ENCODE peak calls at places on chromosomes 5 and 9, in ten cellular contexts. I, J, S, N, Y, D, W, C, F and L are unnamed samples.

GRCh38 chr5:149035282-149035882 is 27.5 kb downstream of the SH3TC2 start:
- DNase-seq in I (peak), J (peak), S (peak), N (peak), Y (peak), D (peak), W (peak), C (peak), F (peak), L (peak)

GRCh38 chr5:1208743-1209551 is 7.6 kb downstream of the SLC6A19 start:
- DNase-seq in I (no peak), J (no peak), S (no peak), N (peak), Y (peak), D (peak), W (peak), C (no peak), F (peak), L (peak)

GRCh38 chr9:119736478-119737454 is 367.5 kb upstream of the BRINP1 start:
- DNase-seq in I (no peak), J (no peak), S (peak), N (no peak), Y (peak), D (no peak), W (no peak), C (no peak), F (no peak), L (no peak)

GRCh38 chr5:132714456-132715307 is 22.7 kb downstream of the KIF3A start:
- DNase-seq in I (no peak), J (no peak), S (peak), N (peak), Y (no peak), D (no peak), W (no peak), C (no peak), F (no peak), L (no peak)

GRCh38 chr9:37676411-37676830 is 25.7 kb downstream of the FRMPD1 start:
- DNase-seq in I (no peak), J (no peak), S (no peak), N (peak), Y (no peak), D (no peak), W (no peak), C (no peak), F (no peak), L (no peak)

GRCh38 chr5:55557123-55557522 is 22.4 kb upstream of the PLPP1 start:
- DNase-seq in I (no peak), J (no peak), S (no peak), N (no peak), Y (no peak), D (no peak), W (no peak), C (no peak), F (no peak), L (no peak)

GRCh38 chr9:20640331-20641187 is 18.3 kb upstream of the MLLT3 start:
- DNase-seq in I (peak), J (no peak), S (peak), N (peak), Y (no peak), D (peak), W (peak), C (peak), F (no peak), L (no peak)

GRCh38 chr9:72193478-72193881 is 44.2 kb downstream of the GDA start:
- DNase-seq in I (no peak), J (no peak), S (peak), N (no peak), Y (no peak), D (no peak), W (no peak), C (no peak), F (no peak), L (no peak)

GRCh38 chr5:154179846-154180710 is 10.5 kb upstream of the GALNT10 start:
- DNase-seq in I (no peak), J (no peak), S (peak), N (peak), Y (peak), D (peak), W (peak), C (peak), F (peak), L (peak)

GRCh38 chr9:98906273-98907040 is 37.2 kb upstream of the COL15A1 start:
- DNase-seq in I (peak), J (no peak), S (no peak), N (peak), Y (no peak), D (no peak), W (peak), C (peak), F (no peak), L (no peak)

GRCh38 chr9:127970401-127971313 is 10.1 kb downstream of the EEIG1 start:
- DNase-seq in I (no peak), J (no peak), S (peak), N (no peak), Y (no peak), D (no peak), W (no peak), C (no peak), F (no peak), L (no peak)

GRCh38 chr5:5419291-5420210 is 2.9 kb upstream of the ICE1 start:
- DNase-seq in I (no peak), J (no peak), S (peak), N (peak), Y (peak), D (peak), W (peak), C (peak), F (peak), L (no peak)

GRCh38 chr5:131230406-131230805 is 33.4 kb upstream of the CDC42SE2 start:
- DNase-seq in I (no peak), J (no peak), S (no peak), N (no peak), Y (no peak), D (no peak), W (no peak), C (no peak), F (no peak), L (no peak)

GRCh38 chr5:67063791-67064190 is 132.8 kb downstream of the CD180 start:
- DNase-seq in I (no peak), J (no peak), S (no peak), N (peak), Y (no peak), D (no peak), W (no peak), C (peak), F (no peak), L (no peak)

GRCh38 chr5:166710275-166710674 is 1581.2 kb upstream of the WWC1 start:
- DNase-seq in I (no peak), J (no peak), S (no peak), N (no peak), Y (no peak), D (no peak), W (peak), C (no peak), F (no peak), L (no peak)

GRCh38 chr5:91632871-91633270 is 249.8 kb upstream of the ARRDC3 start:
- DNase-seq in I (no peak), J (no peak), S (no peak), N (no peak), Y (no peak), D (no peak), W (no peak), C (no peak), F (no peak), L (no peak)

GRCh38 chr5:117794847-117795246 is 1193.5 kb downstream of the DTWD2 start:
- DNase-seq in I (no peak), J (no peak), S (no peak), N (peak), Y (no peak), D (no peak), W (no peak), C (no peak), F (no peak), L (no peak)

GRCh38 chr9:93592389-93593021 is 16.1 kb downstream of the PHF2 start:
- DNase-seq in I (no peak), J (no peak), S (peak), N (peak), Y (no peak), D (no peak), W (no peak), C (no peak), F (no peak), L (no peak)

GRCh38 chr9:99820330-99821186 is 1.1 kb upstream of the NR4A3 start:
- DNase-seq in I (peak), J (no peak), S (peak), N (peak), Y (peak), D (peak), W (peak), C (peak), F (peak), L (no peak)

GRCh38 chr9:36985769-36986547 is 48.1 kb downstream of the PAX5 start:
- DNase-seq in I (no peak), J (peak), S (no peak), N (no peak), Y (peak), D (no peak), W (no peak), C (no peak), F (no peak), L (peak)

GRCh38 chr5:66810747-66811355 is 214.7 kb downstream of the MAST4 start:
- DNase-seq in I (no peak), J (no peak), S (no peak), N (no peak), Y (no peak), D (no peak), W (no peak), C (no peak), F (no peak), L (no peak)

GRCh38 chr9:125428515-125429467 is 167.2 kb downstream of the GAPVD1 start:
- DNase-seq in I (no peak), J (no peak), S (no peak), N (peak), Y (no peak), D (no peak), W (no peak), C (no peak), F (no peak), L (no peak)

GRCh38 chr9:71703172-71703872 is 65.0 kb downstream of the CEMIP2 start:
- DNase-seq in I (no peak), J (no peak), S (no peak), N (peak), Y (no peak), D (no peak), W (no peak), C (no peak), F (no peak), L (no peak)

GRCh38 chr9:26786571-26786970 is 106.0 kb downstream of the CAAP1 start:
- DNase-seq in I (no peak), J (no peak), S (no peak), N (no peak), Y (no peak), D (no peak), W (no peak), C (no peak), F (no peak), L (no peak)

GRCh38 chr5:19734706-19735240 is 253.2 kb downstream of the CDH18 start:
- DNase-seq in I (no peak), J (no peak), S (no peak), N (no peak), Y (no peak), D (no peak), W (peak), C (no peak), F (no peak), L (no peak)

GRCh38 chr9:69502671-69503301 is 169.4 kb downstream of the APBA1 start:
- DNase-seq in I (no peak), J (no peak), S (no peak), N (peak), Y (no peak), D (no peak), W (no peak), C (peak), F (no peak), L (no peak)

DNA sequence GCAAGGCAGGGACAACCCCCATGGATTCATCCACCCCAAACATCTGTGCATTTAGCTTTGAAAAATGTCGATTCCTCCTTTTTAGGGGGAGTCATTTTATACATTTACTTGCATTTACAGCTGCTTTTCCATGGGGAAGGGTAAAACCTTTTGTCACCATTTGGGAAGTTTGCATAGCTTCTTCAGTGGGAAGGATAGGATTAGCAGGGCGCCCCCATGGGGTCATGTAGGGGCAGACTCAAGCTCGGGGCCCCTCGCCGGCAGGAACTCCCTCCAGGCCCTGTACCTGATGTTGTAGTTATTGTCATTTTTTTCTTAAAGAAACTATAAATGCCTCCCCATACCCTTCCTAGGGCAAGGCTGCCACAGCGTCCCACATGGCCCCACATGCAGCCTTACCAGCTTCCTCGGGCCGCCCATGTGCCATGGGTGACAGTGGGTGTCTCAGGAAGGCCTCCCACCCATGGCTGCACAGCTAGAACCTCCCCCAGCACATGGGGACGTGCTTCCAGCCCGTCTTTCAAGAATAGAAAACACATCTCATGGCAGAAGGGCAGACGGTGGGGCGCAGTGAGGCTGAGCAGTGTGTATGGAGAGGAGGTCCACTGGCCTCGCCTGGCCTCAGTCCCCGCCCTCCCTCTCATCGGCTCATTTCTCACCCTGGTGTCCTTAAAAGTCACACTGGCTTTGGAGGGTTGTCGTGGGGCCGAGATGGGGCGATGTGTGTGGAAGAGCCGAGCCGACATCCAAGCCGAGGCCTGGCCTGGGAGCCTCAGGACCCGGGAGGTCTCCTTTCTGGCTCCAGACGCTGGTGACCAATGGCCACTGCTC is 76.1 kb upstream of the OTULINL start:
- DNase-seq in I (no peak), J (no peak), S (no peak), N (no peak), Y (no peak), D (no peak), W (no peak), C (no peak), F (no peak), L (no peak)
- TF ChIP-seq CTCF in I (no peak), J (peak), S (peak), N (no peak), Y (no peak), D (peak), W (no peak), C (peak), F (no peak), L (no peak)

DNA sequence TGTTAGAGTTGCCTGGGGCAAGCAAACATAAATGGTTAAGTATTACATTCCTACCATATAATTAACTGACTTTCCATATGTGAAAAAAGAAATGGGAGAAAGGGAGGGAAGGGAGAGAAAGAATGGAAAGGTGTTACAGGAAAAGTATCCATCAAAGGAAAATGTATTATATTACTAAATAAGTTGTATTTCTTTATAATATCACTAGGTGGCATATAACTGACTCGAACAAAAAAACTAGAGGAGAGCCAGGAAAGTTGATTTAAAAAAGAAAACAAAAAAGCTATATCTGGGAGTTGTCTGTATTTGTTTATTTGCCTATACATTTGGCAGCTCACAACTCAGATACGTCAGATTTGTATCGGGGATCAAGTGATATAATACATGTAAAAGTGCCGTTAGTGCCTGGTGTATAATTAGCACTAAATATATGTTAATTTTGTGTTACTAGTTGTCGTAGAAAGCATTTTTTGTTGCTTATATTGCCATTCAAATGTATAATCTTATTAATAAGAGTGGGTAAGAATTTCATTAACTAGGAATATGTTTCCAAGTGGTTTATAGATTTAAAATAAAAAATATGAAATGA is 59.6 kb upstream of the ADAMTS19 start:
- DNase-seq in I (no peak), J (no peak), S (no peak), N (no peak), Y (no peak), D (no peak), W (no peak), C (no peak), F (peak), L (no peak)
- TF ChIP-seq CTCF in I (no peak), J (peak), S (peak), N (no peak), Y (no peak), D (peak), W (peak), C (no peak), F (peak), L (peak)

DNA sequence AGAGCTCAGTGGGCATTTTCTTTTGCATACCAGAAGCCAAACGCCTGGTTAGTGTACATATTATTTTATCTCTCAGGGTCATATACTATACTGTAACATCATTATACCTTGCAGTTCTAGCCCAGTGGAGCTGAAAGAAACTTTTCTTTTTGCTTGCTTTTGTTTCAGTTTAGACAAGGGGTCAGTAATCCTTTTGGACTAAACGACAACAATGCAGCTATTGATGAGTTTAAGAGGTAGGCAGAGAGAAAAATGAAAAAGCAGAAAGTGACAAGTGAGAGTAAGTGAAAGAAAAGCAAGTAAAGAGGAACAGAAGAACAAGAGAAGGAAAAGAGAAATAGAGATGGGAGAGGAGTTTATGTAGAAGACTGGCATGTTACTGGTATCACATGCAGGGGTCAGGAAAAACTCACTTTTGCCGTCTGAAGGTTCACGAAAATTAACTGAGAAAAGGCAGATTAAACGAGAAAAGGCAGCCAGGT is 47.4 kb upstream of the TENT2 start:
- DNase-seq in I (no peak), J (no peak), S (no peak), N (no peak), Y (no peak), D (no peak), W (no peak), C (no peak), F (no peak), L (no peak)
- TF ChIP-seq CTCF in I (no peak), J (no peak), S (no peak), N (no peak), Y (no peak), D (no peak), W (no peak), C (no peak), F (no peak), L (no peak)

DNA sequence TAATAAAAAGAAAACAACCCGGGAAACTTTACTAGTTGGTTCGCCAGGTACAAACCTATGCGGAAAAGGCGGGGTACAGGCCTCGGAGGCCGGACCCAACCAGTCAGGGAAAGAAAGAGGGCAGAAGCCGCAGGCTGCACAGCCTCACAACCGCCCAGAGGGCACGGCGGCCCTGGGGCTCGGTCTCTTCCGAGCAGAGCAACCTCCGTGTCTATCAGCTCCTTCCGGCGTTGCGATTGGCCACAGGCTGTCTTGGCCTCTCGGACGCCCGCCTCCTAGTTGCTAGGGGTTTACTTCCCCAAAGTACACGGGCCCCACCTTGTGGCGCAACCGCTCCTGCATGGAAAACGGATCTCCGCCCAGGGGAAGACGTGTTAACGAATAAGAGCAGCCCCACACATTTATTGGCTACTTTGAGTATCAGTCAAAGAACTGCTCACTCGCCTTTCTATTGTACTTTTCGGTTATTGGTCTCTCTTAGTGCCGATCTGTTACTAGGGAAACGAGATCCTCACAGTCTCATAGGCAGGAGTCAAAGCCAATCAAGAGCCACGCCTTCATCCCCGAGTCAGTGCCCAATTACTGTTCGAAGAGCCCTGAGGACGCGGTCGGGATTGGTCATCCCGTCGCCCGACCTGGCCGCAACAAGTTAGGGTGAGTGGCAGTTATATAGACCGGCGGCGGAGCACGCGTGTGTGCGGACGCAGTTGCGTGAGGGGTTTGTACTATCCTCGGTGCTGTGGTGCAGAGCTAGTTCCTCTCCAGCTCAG is at the start of gene G3BP1:
- DNase-seq in I (peak), J (peak), S (peak), N (peak), Y (peak), D (peak), W (peak), C (peak), F (peak), L (peak)
- TF ChIP-seq CTCF in I (peak), J (peak), S (no peak), N (peak), Y (peak), D (peak), W (peak), C (peak), F (no peak), L (peak)

GRCh38 chr9:17005085-17005484 is 129.8 kb upstream of the CNTLN start:
- DNase-seq in I (peak), J (no peak), S (no peak), N (peak), Y (peak), D (peak), W (peak), C (peak), F (no peak), L (no peak)
- TF ChIP-seq CTCF in I (no peak), J (no peak), S (no peak), N (peak), Y (no peak), D (no peak), W (peak), C (no peak), F (no peak), L (no peak)

GRCh38 chr5:61603211-61603908 is 271.3 kb downstream of the ZSWIM6 start:
- DNase-seq in I (no peak), J (no peak), S (no peak), N (peak), Y (no peak), D (no peak), W (no peak), C (no peak), F (peak), L (no peak)
- TF ChIP-seq CTCF in I (no peak), J (no peak), S (no peak), N (no peak), Y (no peak), D (no peak), W (no peak), C (peak), F (no peak), L (no peak)

DNA sequence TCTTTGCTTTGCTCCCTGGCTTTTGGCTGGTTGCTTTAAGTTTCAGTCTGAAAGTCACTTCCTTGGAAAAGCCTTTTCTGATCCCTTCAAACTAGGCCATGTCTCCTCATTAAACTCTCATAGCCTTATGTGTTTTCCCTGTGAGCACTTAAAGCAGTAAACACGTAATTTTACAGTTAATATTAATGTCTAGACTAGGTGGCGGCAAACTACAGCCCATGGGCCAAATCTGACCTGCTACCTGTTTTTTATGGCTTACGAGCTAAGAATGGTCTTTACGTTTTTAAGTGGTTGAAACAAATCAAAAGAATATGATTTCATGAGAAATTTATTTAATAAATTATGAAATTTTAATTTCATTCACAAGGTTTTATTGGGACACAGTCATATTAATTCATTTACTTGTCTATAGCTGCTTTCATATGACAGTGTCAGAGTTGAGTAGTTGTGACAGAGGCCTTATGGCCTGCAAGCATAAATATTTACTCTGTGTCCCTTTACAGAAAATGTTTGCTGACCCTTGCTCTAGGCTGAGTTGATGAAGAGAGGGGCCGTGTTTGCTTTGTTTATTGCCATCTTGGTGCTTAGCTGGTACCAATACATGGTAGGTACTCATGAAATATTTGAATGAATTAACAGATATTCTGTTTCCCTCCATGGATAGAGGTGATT is 7.4 kb downstream of the SLC44A1 start:
- DNase-seq in I (no peak), J (no peak), S (no peak), N (no peak), Y (no peak), D (no peak), W (no peak), C (no peak), F (no peak), L (no peak)
- TF ChIP-seq CTCF in I (no peak), J (no peak), S (peak), N (no peak), Y (no peak), D (no peak), W (no peak), C (no peak), F (no peak), L (no peak)